ENCODE peak calls at places on chromosomes 1 and 21, in eight cellular contexts. R is IMR-90, N is prostate gland, F is K562, O is testis, T is spleen, K is Peyer's patch, M is breast epithelium. E is an unnamed sample.

GRCh38 chr1:69567847-69568434 is at the start of gene LRRC7:
- DNase-seq in R (no peak), N (no peak), F (peak; percentile 26), O (peak; percentile 28), T (peak; percentile 72), K (no peak), M (no peak), E (peak; percentile 15)

GRCh38 chr21:45756029-45756428 is 112.5 kb downstream of the PCBP3 start:
- DNase-seq in R (no peak), N (no peak), F (no peak), O (no peak), T (no peak), K (no peak), M (no peak), E (no peak)

GRCh38 chr1:150917387-150917786 is 8.8 kb upstream of the SETDB1 start:
- DNase-seq in R (no peak), N (no peak), F (no peak), O (no peak), T (no peak), K (no peak), M (no peak), E (no peak)

GRCh38 chr1:24486296-24487065 is 16.2 kb upstream of the RCAN3 start:
- DNase-seq in R (no peak), N (no peak), F (no peak), O (no peak), T (no peak), K (peak; percentile 49), M (no peak), E (no peak)

GRCh38 chr1:68745006-68745405 is 248.1 kb upstream of the DEPDC1 start:
- DNase-seq in R (no peak), N (no peak), F (no peak), O (no peak), T (no peak), K (no peak), M (no peak), E (no peak)

GRCh38 chr1:91502882-91503184 is 2.2 kb downstream of the CDC7 start:
- DNase-seq in R (peak; percentile 74), N (no peak), F (peak; percentile 12), O (no peak), T (no peak), K (no peak), M (no peak), E (no peak)

GRCh38 chr1:232014941-232015340 is 388.4 kb downstream of the DISC1 start:
- DNase-seq in R (no peak), N (no peak), F (no peak), O (no peak), T (no peak), K (no peak), M (no peak), E (no peak)

GRCh38 chr1:180815188-180815587 is 97.5 kb upstream of the KIAA1614 start:
- DNase-seq in R (no peak), N (no peak), F (peak; percentile 22), O (no peak), T (no peak), K (no peak), M (no peak), E (no peak)

GRCh38 chr1:168801032-168801745 is 72.2 kb upstream of the DPT start:
- DNase-seq in R (no peak), N (no peak), F (no peak), O (no peak), T (no peak), K (peak; percentile 68), M (no peak), E (peak; percentile 53)

GRCh38 chr1:226349801-226350503 is 41.0 kb upstream of the LIN9 start:
- DNase-seq in R (no peak), N (no peak), F (peak; percentile 65), O (no peak), T (peak; percentile 49), K (peak; percentile 75), M (no peak), E (no peak)

GRCh38 chr1:51305371-51305823 is 25.0 kb downstream of the TTC39A start:
- DNase-seq in R (no peak), N (no peak), F (no peak), O (no peak), T (no peak), K (no peak), M (no peak), E (peak; percentile 49)

GRCh38 chr1:223403184-223403815 is 10.1 kb downstream of the CCDC185 start:
- DNase-seq in R (peak; percentile 45), N (no peak), F (no peak), O (no peak), T (no peak), K (no peak), M (no peak), E (no peak)

GRCh38 chr1:27233677-27234053 is 767 bp upstream of the WDTC1 start:
- DNase-seq in R (no peak), N (peak; percentile 4), F (peak; percentile 35), O (peak; percentile 24), T (no peak), K (no peak), M (no peak), E (peak; percentile 4)
- H3K4me3 ChIP-seq in R (no peak overlapping the region), N (peak overlapping the region; percentile 26), F (peak overlapping the region; percentile 77), O (peak overlapping the region; percentile 93), T (peak overlapping the region; percentile 43), K (peak overlapping the region; percentile 88), M (peak overlapping the region; percentile 96), E (no peak overlapping the region)

DNA sequence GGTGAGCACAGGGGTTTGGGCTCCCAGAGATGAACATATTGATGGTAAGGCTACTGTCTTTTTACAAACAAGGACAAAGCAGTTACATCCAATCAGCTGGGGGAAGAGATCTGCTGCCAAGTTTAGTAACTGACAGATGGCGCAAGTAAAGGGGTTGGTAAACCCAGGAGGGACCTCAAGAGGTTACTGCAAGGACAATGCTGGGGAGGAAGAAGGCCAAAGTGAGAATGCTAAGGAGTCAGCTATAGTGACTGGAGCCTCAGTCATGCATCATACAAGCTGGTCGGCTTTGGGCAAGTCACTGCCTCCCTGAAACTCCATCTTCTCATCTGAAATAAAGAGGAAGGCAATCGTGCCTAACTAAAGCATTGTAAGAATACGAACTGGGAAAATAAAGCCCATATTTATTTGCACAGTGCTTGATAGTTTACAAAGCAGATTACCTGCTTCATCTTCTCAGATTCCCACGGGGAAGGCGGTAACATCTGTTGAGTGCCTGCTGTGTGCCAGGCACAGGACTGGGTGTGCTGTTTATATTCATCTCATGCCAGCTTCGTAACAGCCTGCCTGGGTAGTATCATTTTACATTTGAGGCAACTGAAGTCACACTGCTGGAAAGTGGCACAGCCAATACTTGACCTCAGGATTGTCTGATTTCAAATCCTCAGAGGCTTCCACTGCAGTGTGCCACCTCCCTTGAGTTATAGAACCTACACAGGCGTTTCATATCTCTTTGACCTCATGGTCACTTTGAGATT is 114.8 kb downstream of the BEND5 start:
- DNase-seq in R (no peak), N (no peak), F (no peak), O (no peak), T (no peak), K (no peak), M (no peak), E (no peak)
- H3K4me1 ChIP-seq in R (no peaks in the 10 kb centered on the region), N (no peaks in the 10 kb centered on the region), F (no peaks in the 10 kb centered on the region), O (no peaks in the 10 kb centered on the region), T (no peaks in the 10 kb centered on the region), K (no peaks in the 10 kb centered on the region), M (no peaks in the 10 kb centered on the region), E (no peaks in the 10 kb centered on the region)

GRCh38 chr1:198936371-198937083 is 297.7 kb downstream of the PTPRC start:
- DNase-seq in R (peak; percentile 36), N (no peak), F (no peak), O (peak; percentile 28), T (no peak), K (no peak), M (no peak), E (no peak)

GRCh38 chr1:198935371-198935921 is 296.6 kb downstream of the PTPRC start:
- DNase-seq in R (peak; percentile 98), N (peak; percentile 14), F (no peak), O (peak; percentile 84), T (peak; percentile 81), K (peak; percentile 74), M (peak; percentile 56), E (peak; percentile 69)

GRCh38 chr1:198933506-198933905 is 294.7 kb downstream of the PTPRC start:
- DNase-seq in R (no peak), N (no peak), F (no peak), O (no peak), T (no peak), K (no peak), M (no peak), E (no peak)

GRCh38 chr1:198934414-198934813 is 295.6 kb downstream of the PTPRC start:
- DNase-seq in R (no peak), N (no peak), F (no peak), O (no peak), T (no peak), K (no peak), M (no peak), E (no peak)

DNA sequence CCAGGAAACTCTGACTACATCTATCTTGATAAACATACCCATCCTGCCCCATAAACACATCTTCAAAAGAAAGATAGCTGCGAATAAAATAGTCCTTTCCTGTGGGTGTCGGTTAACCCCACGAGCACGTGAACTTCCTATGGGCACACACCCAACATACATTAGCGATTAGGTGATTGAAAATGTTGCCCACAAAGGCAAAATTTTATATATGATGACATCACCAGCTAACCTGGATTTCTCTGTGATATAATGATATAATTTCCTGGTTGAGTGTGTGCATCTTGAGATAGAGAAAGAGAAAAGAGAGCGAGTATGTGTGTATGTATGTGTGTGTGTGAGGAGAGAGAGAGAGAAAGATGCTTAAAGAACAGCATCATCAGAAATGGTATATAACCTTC is 296.1 kb downstream of the PTPRC start:
- DNase-seq in R (peak; percentile 51), N (no peak), F (no peak), O (no peak), T (no peak), K (peak; percentile 58), M (no peak), E (no peak)
- TF ChIP-seq POLR2A in R (no peak), N (no peak), F (no peak), O (no peak), T (no peak), K (no peak), M (no peak), E (no peak)

GRCh38 chr21:32062591-32063227 is 189.9 kb downstream of the HUNK start:
- DNase-seq in R (no peak), N (no peak), F (no peak), O (no peak), T (no peak), K (no peak), M (no peak), E (no peak)
- H3K4me3 ChIP-seq in R (no peak overlapping the region), N (no peak overlapping the region), F (no peak overlapping the region), O (no peak overlapping the region), T (no peak overlapping the region), K (no peak overlapping the region), M (no peak overlapping the region), E (no peak overlapping the region)

GRCh38 chr1:205199931-205200299 is 11.6 kb downstream of the DSTYK start:
- DNase-seq in R (no peak), N (no peak), F (no peak), O (no peak), T (no peak), K (no peak), M (no peak), E (no peak)
- H3K4me1 ChIP-seq in R (peaks cover 14% of the 10 kb centered on the region), N (no peaks in the 10 kb centered on the region), F (peaks cover 14% of the 10 kb centered on the region), O (no peaks in the 10 kb centered on the region), T (peaks cover 21% of the 10 kb centered on the region), K (no peaks in the 10 kb centered on the region), M (no peaks in the 10 kb centered on the region), E (no peaks in the 10 kb centered on the region)